ENCODE peak calls at places on chromosomes 11 and 22, in four cellular contexts. R is GM12878, T is K562, Q is HepG2. W is an unnamed sample.

GRCh38 chr11:120324932-120325810 is at the start of gene TLCD5:
- DNase-seq in Q (peak), R (no peak), T (peak), W (peak)

GRCh38 chr22:49667236-49667635 is 160.4 kb downstream of the BRD1 start:
- DNase-seq in Q (no peak), T (no peak), R (no peak), W (no peak)

GRCh38 chr11:1228921-1229451 is 6.1 kb downstream of the MUC5B start:
- DNase-seq in R (no peak), Q (no peak), T (peak), W (no peak)

GRCh38 chr11:16881074-16881709 is 133.0 kb downstream of the PLEKHA7 start:
- DNase-seq in Q (no peak), R (no peak), T (peak), W (no peak)

GRCh38 chr11:131404010-131404409 is 33.6 kb downstream of the NTM start:
- DNase-seq in T (no peak), Q (no peak), R (no peak), W (no peak)

GRCh38 chr22:39960791-39961746 is 872 bp downstream of the TMA7B start:
- DNase-seq in T (peak), Q (no peak), R (peak), W (no peak)

GRCh38 chr11:43942651-43943356 is 367 bp downstream of the C11orf96 start:
- DNase-seq in R (no peak), Q (no peak), T (peak), W (peak)

GRCh38 chr11:110125632-110126031 is 32.4 kb downstream of the ZC3H12C start:
- DNase-seq in R (no peak), T (peak), Q (peak), W (peak)

GRCh38 chr11:68269414-68270081 is 2.2 kb downstream of the C11orf24 start:
- DNase-seq in Q (peak), R (no peak), T (no peak), W (no peak)

GRCh38 chr22:32661296-32661695 is 140.2 kb upstream of the TIMP3 start:
- DNase-seq in T (no peak), Q (no peak), R (no peak), W (no peak)

GRCh38 chr11:12110714-12111481 is 508 bp downstream of the MICAL2 start:
- DNase-seq in T (no peak), R (no peak), Q (no peak), W (no peak)

GRCh38 chr11:95790933-95791247 is 592 bp downstream of the CEP57 start:
- DNase-seq in T (peak), R (peak), Q (peak), W (peak)

GRCh38 chr11:127993788-127994187 is 593.6 kb downstream of the ETS1 start:
- DNase-seq in T (no peak), R (no peak), Q (no peak), W (peak)

GRCh38 chr22:47011131-47011854 is 248.8 kb downstream of the TBC1D22A start:
- DNase-seq in Q (no peak), R (no peak), T (no peak), W (no peak)

GRCh38 chr11:102026975-102027374 is 20.3 kb upstream of the CFAP300 start:
- DNase-seq in R (no peak), Q (no peak), T (no peak), W (no peak)

GRCh38 chr11:36455658-36456111 is 54.4 kb downstream of the TRAF6 start:
- DNase-seq in T (no peak), R (no peak), Q (no peak), W (peak)

GRCh38 chr11:2474059-2474901 is 29.5 kb downstream of the KCNQ1 start:
- DNase-seq in T (no peak), Q (no peak), R (no peak), W (no peak)

GRCh38 chr11:121281609-121282164 is 10.9 kb upstream of the SC5D start:
- DNase-seq in T (no peak), R (no peak), Q (no peak), W (no peak)

GRCh38 chr11:86955674-86956522 is 703 bp upstream of the FZD4 start:
- DNase-seq in Q (peak), R (peak), T (peak), W (peak)

GRCh38 chr11:103671143-103671651 is 365.2 kb upstream of the DDI1 start:
- DNase-seq in T (no peak), Q (no peak), R (no peak), W (no peak)

GRCh38 chr11:130448416-130449068 is at the start of gene ADAMTS15:
- DNase-seq in R (no peak), Q (peak), T (no peak), W (peak)

GRCh38 chr11:65053826-65054503 is 4.4 kb downstream of the NAALADL1 start:
- DNase-seq in T (no peak), R (no peak), Q (no peak), W (no peak)

GRCh38 chr11:44823920-44824704 is 97.3 kb downstream of the TSPAN18 start:
- DNase-seq in Q (peak), R (no peak), T (no peak), W (no peak)

GRCh38 chr11:31645747-31646146 is 136.2 kb downstream of the ELP4 start:
- DNase-seq in T (peak), Q (peak), R (no peak), W (peak)

GRCh38 chr11:87753143-87753542 is 422.1 kb downstream of the RAB38 start:
- DNase-seq in R (no peak), Q (no peak), T (no peak), W (no peak)

GRCh38 chr22:36351921-36352774 is 35.6 kb downstream of the MYH9 start:
- DNase-seq in T (no peak), R (no peak), Q (peak), W (peak)

GRCh38 chr11:12090761-12091261 is 19.6 kb upstream of the MICAL2 start:
- DNase-seq in R (no peak), T (no peak), Q (no peak), W (no peak)

GRCh38 chr22:22552630-22553029 is 6.4 kb downstream of the PRAME start:
- DNase-seq in Q (peak), R (no peak), T (peak), W (no peak)

DNA sequence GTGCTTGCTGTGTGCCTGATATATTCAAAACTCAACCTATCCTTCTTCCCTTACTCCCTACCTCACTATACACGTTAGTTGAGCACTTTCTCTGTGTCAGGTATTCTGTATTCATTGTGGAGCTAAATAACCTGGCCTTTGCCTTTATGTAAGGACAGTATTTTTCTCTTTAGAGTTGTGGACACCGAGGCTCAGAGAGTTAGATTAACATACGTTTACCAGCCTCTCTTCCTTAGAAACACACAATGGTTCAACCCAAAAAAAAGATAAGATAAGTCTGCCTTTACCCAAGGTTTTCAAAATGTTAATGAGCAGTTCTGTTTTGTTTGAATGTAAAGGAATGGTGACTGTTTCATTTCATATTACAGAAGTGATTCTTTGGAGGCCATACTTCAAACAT is 45.0 kb downstream of the CBL start:
- DNase-seq in T (peak), R (no peak), Q (no peak), W (no peak)
- TF ChIP-seq ESRRA in T (no peak), R (no peak), Q (no peak), W (no peak)

GRCh38 chr11:61267437-61267841 is 26.5 kb downstream of the PGA5 start:
- DNase-seq in Q (peak), R (no peak), T (peak), W (no peak)
- TF ChIP-seq CEBPB in Q (no peak), R (no peak), T (no peak), W (no peak)

DNA sequence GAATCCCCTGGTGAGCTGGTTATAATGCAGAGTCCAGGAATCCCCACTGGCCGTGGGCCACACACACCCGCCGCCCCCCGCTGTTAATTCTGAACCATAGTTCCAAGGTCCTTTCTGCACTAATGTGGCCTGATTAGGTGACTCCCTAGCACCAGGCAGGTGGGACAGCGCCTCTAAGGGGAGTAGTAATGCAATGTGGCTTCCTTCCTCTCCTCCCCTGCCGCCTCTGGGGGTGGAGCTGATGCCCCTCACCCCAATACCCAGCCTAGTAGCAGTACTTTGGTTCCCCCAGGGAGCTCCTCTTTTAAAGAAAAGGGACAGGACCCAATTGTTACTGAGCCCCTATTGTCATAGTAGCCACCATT is 14.4 kb downstream of the RTN4RL2 start:
- DNase-seq in Q (no peak), R (no peak), T (no peak), W (no peak)
- TF ChIP-seq ESRRA in Q (no peak), R (no peak), T (no peak), W (no peak)

GRCh38 chr22:27810566-27810965 is 9.0 kb upstream of the MN1 start:
- DNase-seq in R (no peak), Q (peak), T (no peak), W (no peak)

GRCh38 chr22:27805841-27806240 is 4.3 kb upstream of the MN1 start:
- DNase-seq in T (no peak), Q (no peak), R (no peak), W (no peak)

GRCh38 chr22:27809226-27809625 is 7.7 kb upstream of the MN1 start:
- DNase-seq in T (no peak), R (no peak), Q (no peak), W (no peak)

GRCh38 chr22:27809700-27810365 is 8.3 kb upstream of the MN1 start:
- DNase-seq in R (no peak), T (no peak), Q (no peak), W (no peak)

GRCh38 chr22:27808730-27809129 is 7.2 kb upstream of the MN1 start:
- DNase-seq in R (no peak), T (no peak), Q (no peak), W (no peak)
- TF ChIP-seq CEBPB in R (no peak), T (no peak), Q (no peak), W (no peak)

GRCh38 chr11:6251120-6251733 is 8.4 kb upstream of the CCKBR start:
- DNase-seq in T (peak), Q (peak), R (no peak), W (peak)
- TF ChIP-seq ESRRA in T (no peak), Q (no peak), R (no peak), W (no peak)

GRCh38 chr22:23698094-23698493 is 7.3 kb downstream of the RGL4 start:
- DNase-seq in Q (no peak), T (no peak), R (no peak), W (no peak)

GRCh38 chr22:23695748-23696325 is 5.0 kb downstream of the RGL4 start:
- DNase-seq in R (no peak), Q (no peak), T (no peak), W (no peak)

GRCh38 chr22:23698673-23699235 is 7.9 kb downstream of the RGL4 start:
- DNase-seq in Q (no peak), T (no peak), R (no peak), W (no peak)

GRCh38 chr22:23696326-23696851 is 5.6 kb downstream of the RGL4 start:
- DNase-seq in Q (no peak), R (peak), T (no peak), W (no peak)

GRCh38 chr22:23697031-23697970 is 6.5 kb downstream of the RGL4 start:
- DNase-seq in Q (no peak), R (no peak), T (no peak), W (no peak)
- TF ChIP-seq CEBPB in Q (no peak), R (no peak), T (no peak), W (no peak)

GRCh38 chr11:66188580-66188979 is 79.9 kb upstream of the RAB1B start:
- DNase-seq in Q (no peak), R (no peak), T (peak), W (no peak)
- TF ChIP-seq ESRRA in Q (no peak), R (no peak), T (no peak), W (no peak)

GRCh38 chr11:122653911-122654310 is 1.6 kb upstream of the UBASH3B start:
- DNase-seq in T (no peak), R (no peak), Q (no peak), W (no peak)

GRCh38 chr11:122656073-122656630 is 630 bp downstream of the UBASH3B start:
- DNase-seq in T (peak), R (no peak), Q (no peak), W (peak)

GRCh38 chr11:122656631-122657101 is 1.1 kb downstream of the UBASH3B start:
- DNase-seq in R (no peak), Q (no peak), T (no peak), W (peak)

GRCh38 chr11:122652495-122652894 is 3.0 kb upstream of the UBASH3B start:
- DNase-seq in Q (peak), R (no peak), T (no peak), W (no peak)

GRCh38 chr11:122655527-122656072 is at the start of gene UBASH3B:
- DNase-seq in Q (peak), T (peak), R (no peak), W (peak)
- TF ChIP-seq CEBPB in Q (no peak), T (no peak), R (no peak), W (no peak)

GRCh38 chr11:47245586-47246357 is 2.8 kb downstream of the ACP2 start:
- DNase-seq in R (no peak), Q (no peak), T (no peak), W (no peak)

GRCh38 chr11:47249378-47249715 is 733 bp upstream of the ACP2 start:
- DNase-seq in Q (no peak), T (no peak), R (no peak), W (no peak)

GRCh38 chr11:47248664-47249377 is at the start of gene ACP2:
- DNase-seq in R (peak), T (peak), Q (peak), W (peak)

GRCh38 chr11:47247502-47247901 is 1.1 kb downstream of the ACP2 start:
- DNase-seq in Q (no peak), R (no peak), T (no peak), W (no peak)

GRCh38 chr11:47248304-47248663 is 330 bp downstream of the ACP2 start:
- DNase-seq in Q (no peak), T (peak), R (peak), W (no peak)
- TF ChIP-seq ESRRA in Q (no peak), T (no peak), R (no peak), W (no peak)

DNA sequence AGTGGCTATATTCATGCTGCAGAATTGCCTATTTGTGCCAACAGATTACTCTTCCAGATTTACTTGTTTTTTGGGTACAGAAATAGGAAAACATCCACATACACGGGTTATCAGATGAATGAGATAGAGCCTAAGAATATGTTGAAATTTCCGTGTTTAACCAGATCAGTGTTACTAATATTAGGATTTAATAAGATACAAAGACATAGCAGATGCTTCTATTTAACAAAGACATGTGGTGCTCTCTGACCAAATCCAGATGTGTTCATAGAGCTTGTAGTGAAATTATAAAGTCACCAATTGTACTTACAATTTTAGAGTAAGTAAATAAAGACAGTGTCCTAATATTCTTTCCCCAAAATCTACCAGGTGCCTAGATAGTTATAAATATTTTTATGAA is 208.0 kb downstream of the CASP12 start:
- DNase-seq in R (no peak), T (no peak), Q (no peak), W (no peak)
- TF ChIP-seq CEBPB in R (no peak), T (no peak), Q (no peak), W (no peak)

W was measured in A549.